ENCODE peak calls at places on chromosomes 16 and 17, in five cellular contexts. One of them, this sample, is unnamed.

GRCh38 chr17:41402161-41402560 is 4.8 kb upstream of the KRT31 start:
- DNase-seq in dorsolateral prefrontal cortex: no peak
- DNase-seq in skeletal muscle cell: no peak
- DNase-seq in IMR-90: peak
- DNase-seq in small intestine: no peak
- DNase-seq in this sample: no peak

GRCh38 chr17:17919169-17920107 is 52.8 kb downstream of the TOM1L2 start:
- DNase-seq in dorsolateral prefrontal cortex: peak
- DNase-seq in IMR-90: peak
- DNase-seq in small intestine: peak
- DNase-seq in skeletal muscle cell: no peak
- DNase-seq in this sample: peak

GRCh38 chr17:47946929-47947397 is 5.6 kb downstream of the PNPO start:
- DNase-seq in small intestine: peak
- DNase-seq in skeletal muscle cell: peak
- DNase-seq in dorsolateral prefrontal cortex: peak
- DNase-seq in IMR-90: peak
- DNase-seq in this sample: peak

GRCh38 chr16:12256880-12257279 is 280.3 kb downstream of the SNX29 start:
- DNase-seq in dorsolateral prefrontal cortex: no peak
- DNase-seq in small intestine: no peak
- DNase-seq in IMR-90: peak
- DNase-seq in skeletal muscle cell: no peak
- DNase-seq in this sample: no peak

GRCh38 chr17:72121164-72122001 is 563 bp downstream of the SOX9 start:
- DNase-seq in small intestine: peak
- DNase-seq in IMR-90: peak
- DNase-seq in skeletal muscle cell: no peak
- DNase-seq in dorsolateral prefrontal cortex: no peak
- DNase-seq in this sample: peak

GRCh38 chr17:29615048-29615385 is 7.7 kb downstream of the CORO6 start:
- DNase-seq in skeletal muscle cell: no peak
- DNase-seq in small intestine: peak
- DNase-seq in IMR-90: no peak
- DNase-seq in dorsolateral prefrontal cortex: no peak
- DNase-seq in this sample: no peak

GRCh38 chr16:6232060-6232459 is 1100.6 kb upstream of the RBFOX1 start:
- DNase-seq in IMR-90: no peak
- DNase-seq in skeletal muscle cell: no peak
- DNase-seq in dorsolateral prefrontal cortex: peak
- DNase-seq in small intestine: no peak
- DNase-seq in this sample: no peak

GRCh38 chr16:16108759-16109158 is 114.5 kb downstream of the ABCC6 start:
- DNase-seq in dorsolateral prefrontal cortex: no peak
- DNase-seq in small intestine: no peak
- DNase-seq in skeletal muscle cell: no peak
- DNase-seq in IMR-90: no peak
- DNase-seq in this sample: no peak

GRCh38 chr17:75456417-75457046 is at the start of gene TMEM94:
- DNase-seq in dorsolateral prefrontal cortex: peak
- DNase-seq in skeletal muscle cell: peak
- DNase-seq in IMR-90: peak
- DNase-seq in small intestine: peak
- DNase-seq in this sample: peak

GRCh38 chr16:19113577-19114358 is at the start of gene ITPRIPL2:
- DNase-seq in dorsolateral prefrontal cortex: peak
- DNase-seq in small intestine: peak
- DNase-seq in skeletal muscle cell: no peak
- DNase-seq in IMR-90: peak
- DNase-seq in this sample: peak

GRCh38 chr17:60372790-60373483 is 19.0 kb downstream of the USP32 start:
- DNase-seq in IMR-90: peak
- DNase-seq in skeletal muscle cell: no peak
- DNase-seq in dorsolateral prefrontal cortex: no peak
- DNase-seq in small intestine: no peak
- DNase-seq in this sample: no peak

GRCh38 chr17:43936434-43936833 is 5.8 kb downstream of the PPY start:
- DNase-seq in IMR-90: peak
- DNase-seq in skeletal muscle cell: no peak
- DNase-seq in dorsolateral prefrontal cortex: no peak
- DNase-seq in small intestine: no peak
- DNase-seq in this sample: no peak

GRCh38 chr16:14347706-14348105 is 276.6 kb downstream of the MRTFB start:
- DNase-seq in small intestine: no peak
- DNase-seq in dorsolateral prefrontal cortex: no peak
- DNase-seq in IMR-90: no peak
- DNase-seq in skeletal muscle cell: no peak
- DNase-seq in this sample: no peak

GRCh38 chr16:83899272-83899897 is 470 bp downstream of the MLYCD start:
- DNase-seq in small intestine: peak
- DNase-seq in IMR-90: peak
- DNase-seq in dorsolateral prefrontal cortex: peak
- DNase-seq in skeletal muscle cell: no peak
- DNase-seq in this sample: peak

GRCh38 chr17:2388020-2388704 is 12.7 kb downstream of the MNT start:
- DNase-seq in skeletal muscle cell: no peak
- DNase-seq in small intestine: no peak
- DNase-seq in IMR-90: no peak
- DNase-seq in dorsolateral prefrontal cortex: no peak
- DNase-seq in this sample: no peak

GRCh38 chr16:27429981-27430441 is 28.0 kb downstream of the IL21R start:
- DNase-seq in skeletal muscle cell: no peak
- DNase-seq in small intestine: no peak
- DNase-seq in IMR-90: no peak
- DNase-seq in dorsolateral prefrontal cortex: no peak
- DNase-seq in this sample: no peak

GRCh38 chr16:79272141-79272577 is 328.4 kb downstream of the MAF start:
- DNase-seq in small intestine: peak
- DNase-seq in IMR-90: no peak
- DNase-seq in dorsolateral prefrontal cortex: no peak
- DNase-seq in skeletal muscle cell: no peak
- DNase-seq in this sample: no peak

GRCh38 chr16:89798832-89799370 is 17.5 kb downstream of the FANCA start:
- DNase-seq in IMR-90: no peak
- DNase-seq in skeletal muscle cell: no peak
- DNase-seq in small intestine: no peak
- DNase-seq in dorsolateral prefrontal cortex: no peak
- DNase-seq in this sample: no peak

GRCh38 chr17:43958953-43959352 is 5.2 kb upstream of the PYY start:
- DNase-seq in small intestine: no peak
- DNase-seq in IMR-90: peak
- DNase-seq in skeletal muscle cell: no peak
- DNase-seq in dorsolateral prefrontal cortex: no peak
- DNase-seq in this sample: no peak

GRCh38 chr17:17325816-17326215 is 22.6 kb downstream of the NT5M start:
- DNase-seq in small intestine: no peak
- DNase-seq in dorsolateral prefrontal cortex: no peak
- DNase-seq in skeletal muscle cell: no peak
- DNase-seq in IMR-90: no peak
- DNase-seq in this sample: no peak

GRCh38 chr16:81097230-81097629 is 1.0 kb upstream of the GCSH start:
- DNase-seq in dorsolateral prefrontal cortex: no peak
- DNase-seq in small intestine: no peak
- DNase-seq in skeletal muscle cell: no peak
- DNase-seq in IMR-90: no peak
- DNase-seq in this sample: no peak

GRCh38 chr16:2450975-2451381 is 8.9 kb upstream of the TEDC2 start:
- DNase-seq in skeletal muscle cell: no peak
- DNase-seq in dorsolateral prefrontal cortex: no peak
- DNase-seq in IMR-90: no peak
- DNase-seq in small intestine: no peak
- DNase-seq in this sample: no peak

GRCh38 chr17:18981385-18981641 is 23.3 kb downstream of the FAM83G start:
- DNase-seq in IMR-90: no peak
- DNase-seq in dorsolateral prefrontal cortex: no peak
- DNase-seq in small intestine: no peak
- DNase-seq in skeletal muscle cell: no peak
- DNase-seq in this sample: no peak

GRCh38 chr17:29140631-29141483 is 39.3 kb downstream of the MYO18A start:
- DNase-seq in small intestine: no peak
- DNase-seq in IMR-90: peak
- DNase-seq in skeletal muscle cell: no peak
- DNase-seq in dorsolateral prefrontal cortex: no peak
- DNase-seq in this sample: no peak

GRCh38 chr16:15682105-15682570 is 32.1 kb downstream of the NDE1 start:
- DNase-seq in small intestine: peak
- DNase-seq in dorsolateral prefrontal cortex: no peak
- DNase-seq in IMR-90: peak
- DNase-seq in skeletal muscle cell: no peak
- DNase-seq in this sample: peak

GRCh38 chr16:35598696-35599332 is 2139.4 kb downstream of the TP53TG3F start:
- DNase-seq in dorsolateral prefrontal cortex: no peak
- DNase-seq in IMR-90: no peak
- DNase-seq in skeletal muscle cell: no peak
- DNase-seq in small intestine: peak
- DNase-seq in this sample: peak

GRCh38 chr17:74192950-74193781 is 10.3 kb upstream of the RPL38 start:
- DNase-seq in IMR-90: no peak
- DNase-seq in skeletal muscle cell: no peak
- DNase-seq in small intestine: peak
- DNase-seq in dorsolateral prefrontal cortex: no peak
- DNase-seq in this sample: peak

GRCh38 chr17:7445011-7445927 is at the start of gene CHRNB1:
- DNase-seq in IMR-90: peak
- DNase-seq in small intestine: peak
- DNase-seq in skeletal muscle cell: no peak
- DNase-seq in dorsolateral prefrontal cortex: no peak
- DNase-seq in this sample: no peak

GRCh38 chr17:7443499-7444485 is 1.1 kb upstream of the CHRNB1 start:
- DNase-seq in dorsolateral prefrontal cortex: no peak
- DNase-seq in skeletal muscle cell: no peak
- DNase-seq in small intestine: no peak
- DNase-seq in IMR-90: peak
- DNase-seq in this sample: no peak

GRCh38 chr17:7444682-7445010 is 215 bp upstream of the CHRNB1 start:
- DNase-seq in dorsolateral prefrontal cortex: no peak
- DNase-seq in skeletal muscle cell: no peak
- DNase-seq in small intestine: no peak
- DNase-seq in IMR-90: no peak
- DNase-seq in this sample: no peak

GRCh38 chr17:7448461-7448860 is 3.6 kb downstream of the CHRNB1 start:
- DNase-seq in dorsolateral prefrontal cortex: no peak
- DNase-seq in small intestine: no peak
- DNase-seq in skeletal muscle cell: no peak
- DNase-seq in IMR-90: no peak
- DNase-seq in this sample: peak

DNA sequence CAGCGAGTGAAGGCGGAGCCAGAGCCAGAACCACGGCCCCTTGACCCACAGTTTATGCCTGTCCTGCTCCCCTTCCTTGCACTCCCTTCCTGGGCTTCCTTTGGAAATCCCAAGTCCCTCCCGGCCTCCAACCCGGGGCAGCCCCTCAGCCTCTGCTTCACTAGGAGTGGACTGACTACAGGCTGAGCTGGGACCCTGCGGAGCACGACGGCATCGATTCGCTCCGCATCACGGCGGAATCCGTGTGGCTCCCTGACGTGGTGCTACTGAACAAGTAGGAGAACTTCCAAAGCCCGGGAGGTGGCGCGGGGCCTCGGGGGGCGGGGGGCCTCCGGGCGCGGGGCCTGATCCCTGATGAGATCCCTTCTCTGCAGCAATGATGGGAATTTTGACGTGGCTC is 1.8 kb downstream of the CHRNB1 start:
- DNase-seq in IMR-90: no peak
- DNase-seq in skeletal muscle cell: no peak
- DNase-seq in small intestine: no peak
- DNase-seq in dorsolateral prefrontal cortex: no peak
- DNase-seq in this sample: no peak
- H3K4me3 ChIP-seq in IMR-90: no peak
- H3K4me3 ChIP-seq in skeletal muscle cell: no peak
- H3K4me3 ChIP-seq in small intestine: no peak
- H3K4me3 ChIP-seq in dorsolateral prefrontal cortex: no peak
- H3K4me3 ChIP-seq in this sample: no peak

DNA sequence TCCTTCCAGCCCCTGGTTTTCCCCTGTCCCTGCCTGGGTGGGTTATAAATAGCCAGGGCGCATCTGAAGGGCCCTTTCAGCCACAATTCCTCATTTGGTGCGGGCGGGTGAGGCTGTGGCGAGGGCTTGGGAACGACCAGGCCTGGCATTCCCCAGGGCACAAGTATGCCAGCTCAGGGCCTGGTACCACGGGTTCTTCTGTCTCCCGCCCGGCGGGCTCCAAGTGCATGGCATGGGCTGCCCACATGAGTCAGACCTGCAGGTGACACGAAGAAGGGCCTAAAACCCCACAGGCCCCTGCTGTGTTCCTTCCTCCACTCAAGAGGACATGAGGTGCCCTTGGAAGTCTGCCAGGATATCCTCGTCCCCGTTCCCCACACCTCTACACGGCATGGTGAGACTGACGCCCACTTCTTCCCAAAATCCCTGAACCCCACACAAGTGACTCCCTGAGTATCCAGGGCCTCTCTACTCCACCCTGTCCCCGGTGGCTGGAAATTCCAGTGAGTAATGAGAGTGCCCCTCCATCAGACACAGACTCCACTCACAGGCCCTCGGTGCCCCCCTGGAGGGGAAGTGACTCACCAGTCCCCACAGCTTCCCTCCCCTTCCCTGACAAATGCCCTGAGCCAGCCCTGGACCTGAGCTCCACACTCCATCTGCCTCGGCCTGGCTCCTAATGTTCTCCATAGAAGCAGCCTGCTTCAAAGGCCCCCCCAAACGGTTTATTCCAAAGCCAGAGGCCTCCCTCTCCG is 68.8 kb downstream of the ABR start:
- DNase-seq in IMR-90: peak
- DNase-seq in dorsolateral prefrontal cortex: no peak
- DNase-seq in skeletal muscle cell: peak
- DNase-seq in small intestine: peak
- DNase-seq in this sample: peak
- H3K4me3 ChIP-seq in IMR-90: no peak
- H3K4me3 ChIP-seq in dorsolateral prefrontal cortex: no peak
- H3K4me3 ChIP-seq in skeletal muscle cell: no peak
- H3K4me3 ChIP-seq in small intestine: no peak
- H3K4me3 ChIP-seq in this sample: no peak

DNA sequence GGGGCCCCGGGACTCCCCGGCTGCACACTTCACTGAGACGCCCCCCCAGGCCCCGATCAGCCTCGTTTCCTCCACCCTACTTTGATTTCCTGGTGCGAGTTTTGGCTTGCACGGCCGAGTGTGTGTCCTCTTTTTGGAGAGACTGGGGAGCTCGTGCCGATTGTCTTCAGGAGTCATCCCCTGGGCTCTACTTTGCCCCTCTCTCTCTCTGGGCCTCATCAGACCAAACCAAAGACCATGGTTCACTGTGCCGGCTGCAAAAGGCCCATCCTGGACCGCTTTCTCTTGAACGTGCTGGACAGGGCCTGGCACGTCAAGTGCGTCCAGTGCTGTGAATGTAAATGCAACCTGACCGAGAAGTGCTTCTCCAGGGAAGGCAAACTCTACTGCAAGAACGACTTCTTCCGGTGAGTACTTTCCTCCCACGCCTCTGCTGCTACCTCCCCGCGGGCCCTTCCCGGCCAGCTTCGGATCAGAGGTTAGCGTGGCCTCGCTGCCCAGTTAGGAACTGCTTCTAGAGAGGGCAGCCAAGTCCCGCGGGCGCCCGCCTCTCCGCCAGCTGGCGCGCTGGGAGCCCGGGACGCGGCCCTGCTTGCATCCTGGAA is 788 bp downstream of the LHX1 start:
- DNase-seq in small intestine: no peak
- DNase-seq in skeletal muscle cell: no peak
- DNase-seq in dorsolateral prefrontal cortex: peak
- DNase-seq in IMR-90: peak
- DNase-seq in this sample: no peak
- H3K4me3 ChIP-seq in small intestine: no peak
- H3K4me3 ChIP-seq in skeletal muscle cell: no peak
- H3K4me3 ChIP-seq in dorsolateral prefrontal cortex: no peak
- H3K4me3 ChIP-seq in IMR-90: no peak
- H3K4me3 ChIP-seq in this sample: no peak

GRCh38 chr16:85870159-85870558 is 28.8 kb upstream of the IRF8 start:
- DNase-seq in IMR-90: no peak
- DNase-seq in small intestine: no peak
- DNase-seq in dorsolateral prefrontal cortex: no peak
- DNase-seq in skeletal muscle cell: no peak
- DNase-seq in this sample: no peak
- H3K4me3 ChIP-seq in IMR-90: no peak
- H3K4me3 ChIP-seq in small intestine: no peak
- H3K4me3 ChIP-seq in dorsolateral prefrontal cortex: no peak
- H3K4me3 ChIP-seq in skeletal muscle cell: no peak
- H3K4me3 ChIP-seq in this sample: no peak

This sample was measured in WERI-Rb-1.